ENCODE peak calls at places on chromosomes 2 and 18, in six cellular contexts. P is cardiac muscle cell, Q is A549, J is pancreas, I is GM23338, T is thoracic aorta. A is an unnamed sample.

GRCh38 chr2:158319269-158319668 is 137.3 kb downstream of the CCDC148 start:
- DNase-seq in J (no peak), I (peak; percentile 60), T (no peak), P (no peak), Q (no peak), A (no peak)

GRCh38 chr2:96470636-96471035 is 34.5 kb downstream of the NEURL3 start:
- DNase-seq in I (peak; percentile 87), Q (peak; percentile 13), T (no peak), P (peak; percentile 47), J (peak; percentile 75), A (no peak)

GRCh38 chr2:65607906-65608305 is 175.5 kb upstream of the SPRED2 start:
- DNase-seq in I (no peak), J (no peak), P (no peak), Q (no peak), T (no peak), A (no peak)

GRCh38 chr2:233439191-233439590 is 84.9 kb downstream of the DGKD start:
- DNase-seq in P (peak; percentile 86), J (no peak), Q (no peak), I (no peak), T (no peak), A (no peak)

GRCh38 chr2:215149060-215149459 is 10.6 kb upstream of the ABCA12 start:
- DNase-seq in Q (no peak), P (no peak), I (no peak), J (no peak), T (no peak), A (no peak)

GRCh38 chr2:85183078-85183477 is 49.9 kb downstream of the TCF7L1 start:
- DNase-seq in J (no peak), T (no peak), P (no peak), Q (no peak), I (no peak), A (no peak)

GRCh38 chr2:180322781-180323180 is 315.7 kb upstream of the CWC22 start:
- DNase-seq in P (peak; percentile 27), J (no peak), Q (no peak), I (no peak), T (no peak), A (no peak)

GRCh38 chr2:150413890-150414289 is 73.6 kb downstream of the RND3 start:
- DNase-seq in Q (no peak), P (no peak), T (no peak), I (no peak), J (no peak), A (no peak)

GRCh38 chr2:112534826-112535225 is 7.4 kb upstream of the POLR1B start:
- DNase-seq in J (no peak), P (no peak), T (no peak), I (no peak), Q (no peak), A (no peak)

GRCh38 chr2:29700560-29700959 is 220.8 kb downstream of the ALK start:
- DNase-seq in T (no peak), J (no peak), P (no peak), I (no peak), Q (no peak), A (no peak)

GRCh38 chr2:176001281-176001902 is 675 bp downstream of the LNPK start:
- DNase-seq in J (peak; percentile 12), T (no peak), I (peak; percentile 49), Q (peak; percentile 6), P (peak; percentile 44), A (peak; percentile 82)

GRCh38 chr18:4309227-4309626 is 145.9 kb downstream of the DLGAP1 start:
- DNase-seq in J (no peak), I (no peak), Q (no peak), P (no peak), T (no peak), A (no peak)

GRCh38 chr2:178891265-178891958 is 84.2 kb upstream of the TTN start:
- DNase-seq in I (peak; percentile 95), T (peak; percentile 49), P (peak; percentile 76), Q (peak; percentile 8), J (peak; percentile 62), A (peak; percentile 86)

GRCh38 chr18:78983530-78983929 is 3.9 kb downstream of the SALL3 start:
- DNase-seq in Q (no peak), P (no peak), I (peak; percentile 83), J (no peak), T (no peak), A (no peak)

GRCh38 chr18:74994502-74995403 is 214.2 kb downstream of the PTGR3 start:
- DNase-seq in P (peak; percentile 26), T (no peak), J (no peak), I (no peak), Q (no peak), A (no peak)

GRCh38 chr2:142139384-142139783 is 8.6 kb upstream of the LRP1B start:
- DNase-seq in I (no peak), Q (no peak), T (no peak), P (no peak), J (no peak), A (no peak)

GRCh38 chr2:201151127-201152074 is 31.5 kb upstream of the CASP10 start:
- DNase-seq in Q (peak; percentile 77), P (peak; percentile 79), J (no peak), I (no peak), T (no peak), A (peak; percentile 81)

GRCh38 chr2:128440666-128441340 is 122.1 kb upstream of the HS6ST1 start:
- DNase-seq in T (no peak), P (no peak), Q (no peak), J (peak; percentile 23), I (no peak), A (no peak)

GRCh38 chr2:113061241-113061640 is 2.2 kb downstream of the IL36RN start:
- DNase-seq in T (no peak), P (no peak), J (no peak), I (no peak), Q (no peak), A (no peak)

GRCh38 chr2:170354855-170355649 is 177.1 kb downstream of the MYO3B start:
- DNase-seq in I (no peak), Q (no peak), J (no peak), P (no peak), T (no peak), A (no peak)

GRCh38 chr2:120344991-120345975 is 653 bp upstream of the INHBB start:
- DNase-seq in J (peak; percentile 22), I (peak; percentile 40), P (peak; percentile 29), T (no peak), Q (no peak), A (no peak)

GRCh38 chr2:188294547-188294946 is 2.9 kb downstream of the GULP1 start:
- DNase-seq in J (no peak), P (no peak), T (no peak), Q (no peak), I (no peak), A (no peak)

GRCh38 chr2:10079192-10079930 is 850 bp downstream of the CYS1 start:
- DNase-seq in I (peak; percentile 67), Q (peak; percentile 58), J (no peak), T (no peak), P (peak; percentile 81), A (peak; percentile 51)

GRCh38 chr2:226640501-226640900 is 159.1 kb downstream of the IRS1 start:
- DNase-seq in I (no peak), T (no peak), P (no peak), Q (no peak), J (no peak), A (no peak)

GRCh38 chr2:226644342-226644957 is 155.2 kb downstream of the IRS1 start:
- DNase-seq in J (no peak), I (no peak), P (peak; percentile 71), T (no peak), Q (no peak), A (no peak)

GRCh38 chr2:226641008-226641407 is 158.6 kb downstream of the IRS1 start:
- DNase-seq in J (no peak), Q (no peak), I (no peak), P (no peak), T (no peak), A (no peak)

GRCh38 chr2:226643550-226644275 is 155.9 kb downstream of the IRS1 start:
- DNase-seq in J (no peak), P (no peak), T (no peak), Q (no peak), I (no peak), A (no peak)

DNA sequence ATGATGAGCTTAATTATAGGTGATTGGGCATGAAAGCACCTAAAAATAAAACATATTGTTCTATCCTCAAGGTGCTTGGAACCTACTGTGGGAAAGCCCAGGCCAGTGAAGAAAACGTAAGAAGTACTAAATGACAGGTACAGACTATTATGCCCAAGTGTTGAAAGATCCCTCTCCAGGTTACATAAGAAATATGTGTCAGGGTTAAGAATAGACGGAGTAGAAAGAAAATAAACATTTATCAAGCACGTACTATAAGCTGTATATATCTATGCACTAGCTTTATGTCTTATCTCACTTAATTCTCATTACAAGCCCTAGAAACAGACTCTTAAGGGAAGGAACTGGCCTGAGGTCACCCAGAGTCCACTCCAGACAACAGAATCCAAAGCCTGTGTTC is 156.6 kb downstream of the IRS1 start:
- DNase-seq in Q (no peak), T (no peak), P (no peak), I (no peak), J (no peak), A (no peak)
- H3K27ac ChIP-seq in Q (no peak overlapping the region), T (no peak overlapping the region), P (no peak overlapping the region), I (no peak overlapping the region), J (no peak overlapping the region), A (no peak overlapping the region)

GRCh38 chr18:58793361-58793760 is 71.3 kb upstream of the ZNF532 start:
- DNase-seq in P (peak; percentile 84), T (peak; percentile 12), Q (peak; percentile 31), J (no peak), I (no peak), A (no peak)
- H3K27ac ChIP-seq in P (peak overlapping the region; percentile 70), T (no peak overlapping the region), Q (peak overlapping the region; percentile 98), J (no peak overlapping the region), I (no peak overlapping the region), A (no peak overlapping the region)

DNA sequence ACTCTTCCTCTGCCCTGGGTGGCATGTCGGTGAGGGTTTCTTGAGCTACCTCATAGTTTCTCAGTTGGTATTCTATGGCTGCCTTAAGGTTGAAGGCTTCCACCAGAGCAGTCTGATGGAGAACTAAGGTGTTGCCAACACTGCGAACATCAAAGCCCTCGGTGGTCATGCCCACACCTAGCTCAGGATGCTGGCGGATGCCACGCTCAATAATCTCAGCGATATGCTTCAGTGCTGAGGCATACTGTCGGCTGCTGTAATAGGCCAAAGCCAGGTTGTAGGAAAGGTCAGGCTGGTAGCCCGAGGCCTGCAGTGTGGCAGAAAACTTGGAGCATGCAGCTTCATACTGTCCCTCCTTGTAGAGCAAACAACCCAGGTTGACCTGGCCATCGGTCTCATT is 225.3 kb downstream of the AGPS start:
- DNase-seq in P (no peak), T (no peak), I (no peak), Q (no peak), J (no peak), A (no peak)
- H3K27ac ChIP-seq in P (peak overlapping the region; percentile 95), T (peak overlapping the region; percentile 90), I (peak overlapping the region; percentile 89), Q (peak overlapping the region; percentile 96), J (peak overlapping the region; percentile 93), A (no peak overlapping the region)

DNA sequence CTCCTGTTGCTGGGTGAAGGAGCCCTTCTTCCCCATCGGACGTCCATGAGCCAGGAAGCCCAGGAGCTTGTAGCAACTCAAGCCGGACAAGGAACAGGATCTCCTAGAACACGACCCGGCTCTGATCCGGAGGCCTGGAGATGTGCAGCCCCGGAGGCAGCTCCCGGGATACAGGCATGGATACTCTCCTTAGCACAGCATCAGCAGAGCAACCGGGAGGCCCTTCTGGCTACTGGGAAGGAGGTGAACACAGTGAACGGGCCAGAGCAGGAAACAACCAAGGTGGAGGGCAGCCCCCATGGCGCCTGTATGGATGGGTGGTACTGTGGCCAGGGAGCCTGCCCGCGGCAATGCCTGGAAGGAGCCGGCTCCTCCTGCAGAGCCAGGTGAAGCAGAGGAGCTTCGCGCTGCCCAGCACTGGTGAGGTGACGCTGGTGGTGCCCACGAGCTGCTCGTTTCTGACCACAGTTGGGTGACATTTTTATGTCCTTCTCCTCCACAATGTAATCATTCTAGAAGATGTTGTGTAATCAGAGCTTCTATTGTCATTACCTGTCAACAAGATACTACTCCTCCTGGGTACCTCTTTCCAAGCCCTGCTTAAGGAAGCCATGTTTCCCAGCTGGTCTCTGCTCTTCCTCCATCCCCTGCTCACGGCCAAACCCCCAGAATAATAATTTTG is 94.3 kb downstream of the TWIST2 start:
- DNase-seq in T (no peak), I (no peak), P (no peak), J (no peak), Q (no peak), A (no peak)
- H3K27ac ChIP-seq in T (no peak overlapping the region), I (no peak overlapping the region), P (no peak overlapping the region), J (no peak overlapping the region), Q (no peak overlapping the region), A (no peak overlapping the region)